ENCODE peak calls at places on chromosomes 5 and 9, in nine cellular contexts. S is BE2C; C is activated naive CD4-positive, alpha-beta T cell treated with anti-CD3 and anti-CD28 coated beads, Interleukin-2, amount 10 ng/mL, durations not matched to agents 7 days and 5 days; H is left kidney; E is NCI-H460; T is RWPE1; B is T-helper 2 cell; D is transverse colon; R is T1000. W is an unnamed sample.

GRCh38 chr9:129352157-129352870 is 174.3 kb upstream of the IER5L start:
- DNase-seq in R (no peak), H (peak), S (peak), B (no peak), D (no peak), E (no peak), C (peak), T (no peak), W (no peak)

GRCh38 chr5:173707392-173707791 is 90.9 kb upstream of the BOD1 start:
- DNase-seq in S (peak), T (peak), B (no peak), C (no peak), D (no peak), R (peak), H (no peak), E (no peak), W (peak)

GRCh38 chr9:98743329-98743728 is 34.6 kb upstream of the GABBR2 start:
- DNase-seq in E (no peak), S (no peak), C (no peak), D (no peak), T (no peak), R (no peak), H (no peak), B (no peak), W (no peak)

GRCh38 chr5:55427157-55427556 is 107.6 kb downstream of the PLPP1 start:
- DNase-seq in S (peak), E (no peak), B (no peak), H (no peak), C (no peak), R (no peak), T (no peak), D (no peak), W (no peak)

GRCh38 chr9:107973451-107973850 is 483.9 kb upstream of the KLF4 start:
- DNase-seq in B (no peak), R (no peak), S (no peak), H (no peak), E (no peak), T (no peak), C (no peak), D (no peak), W (no peak)

GRCh38 chr5:115471674-115472073 is 72.9 kb downstream of the FEM1C start:
- DNase-seq in E (no peak), C (no peak), S (no peak), H (no peak), D (no peak), T (no peak), B (no peak), R (no peak), W (peak)

GRCh38 chr9:5442400-5443011 is 4.8 kb upstream of the PLGRKT start:
- DNase-seq in B (no peak), S (no peak), E (peak), R (peak), C (peak), D (peak), H (peak), T (peak), W (peak)

GRCh38 chr9:129282308-129283211 is 104.5 kb upstream of the IER5L start:
- DNase-seq in S (no peak), B (no peak), D (peak), R (no peak), H (peak), T (no peak), C (no peak), E (no peak), W (no peak)

GRCh38 chr9:14170392-14170931 is 143.5 kb downstream of the NFIB start:
- DNase-seq in T (peak), H (no peak), R (no peak), S (no peak), D (no peak), B (no peak), E (no peak), C (no peak), W (no peak)

GRCh38 chr9:134759001-134759607 is 117.5 kb downstream of the COL5A1 start:
- DNase-seq in B (no peak), S (no peak), E (no peak), H (no peak), T (no peak), R (no peak), D (no peak), C (no peak), W (no peak)

GRCh38 chr5:151953833-151954232 is 29.2 kb upstream of the GLRA1 start:
- DNase-seq in C (no peak), B (no peak), D (no peak), E (no peak), R (no peak), S (no peak), H (no peak), T (no peak), W (no peak)

GRCh38 chr5:110064593-110065268 is 375.0 kb downstream of the MAN2A1 start:
- DNase-seq in H (no peak), B (no peak), T (no peak), S (no peak), R (no peak), D (no peak), C (no peak), E (no peak), W (no peak)

GRCh38 chr9:34408173-34408572 is 31.5 kb upstream of the MYORG start:
- DNase-seq in R (no peak), E (no peak), T (no peak), H (no peak), C (no peak), S (no peak), B (no peak), D (no peak), W (no peak)

GRCh38 chr5:134552301-134552700 is 26.8 kb downstream of the JADE2 start:
- DNase-seq in D (no peak), R (peak), T (peak), S (no peak), C (no peak), B (no peak), E (no peak), H (no peak), W (peak)

GRCh38 chr9:85522459-85523092 is 219.2 kb downstream of the AGTPBP1 start:
- DNase-seq in E (peak), C (peak), D (peak), T (peak), B (no peak), R (no peak), H (peak), S (peak), W (peak)

GRCh38 chr5:80722916-80723315 is 68.1 kb upstream of the DHFR start:
- DNase-seq in S (no peak), E (no peak), B (no peak), D (no peak), R (no peak), C (no peak), T (no peak), H (no peak), W (no peak)

GRCh38 chr9:715310-715709 is 126.2 kb upstream of the DMRT1 start:
- DNase-seq in T (no peak), B (no peak), E (no peak), D (no peak), C (no peak), R (no peak), H (peak), S (no peak), W (no peak)

GRCh38 chr5:96652769-96653455 is 9.3 kb upstream of the CAST start:
- DNase-seq in T (peak), E (no peak), R (peak), H (no peak), D (no peak), S (peak), B (no peak), C (no peak), W (peak)

GRCh38 chr5:179860301-179860700 is 1.7 kb upstream of the MRNIP start:
- DNase-seq in H (no peak), E (no peak), T (no peak), B (no peak), D (peak), R (no peak), C (peak), S (no peak), W (no peak)

GRCh38 chr9:126982215-126983002 is 67.8 kb downstream of the RALGPS1 start:
- DNase-seq in C (no peak), H (no peak), T (no peak), E (no peak), R (no peak), D (no peak), B (no peak), S (no peak), W (no peak)

GRCh38 chr5:156359452-156359851 is 32.5 kb downstream of the SGCD start:
- DNase-seq in R (no peak), B (no peak), T (no peak), D (no peak), S (no peak), C (no peak), E (no peak), H (no peak), W (no peak)

GRCh38 chr5:157308826-157309465 is 43.0 kb downstream of the CYFIP2 start:
- DNase-seq in E (no peak), H (no peak), C (no peak), D (no peak), R (no peak), S (no peak), B (no peak), T (peak), W (no peak)

GRCh38 chr5:29885595-29885994 is 1307.9 kb upstream of the CDH6 start:
- DNase-seq in S (no peak), R (no peak), E (no peak), D (no peak), B (no peak), H (no peak), T (no peak), C (no peak), W (no peak)

GRCh38 chr9:115694014-115694413 is 459.6 kb upstream of the PAPPA start:
- DNase-seq in B (no peak), D (peak), R (peak), H (no peak), E (peak), C (no peak), T (no peak), S (no peak), W (no peak)

GRCh38 chr9:87678650-87679355 is 47.1 kb upstream of the CTSL start:
- DNase-seq in D (peak), B (no peak), H (peak), E (peak), T (peak), R (peak), C (peak), S (peak), W (peak)

GRCh38 chr9:108565651-108566378 is 290.0 kb downstream of the ACTL7B start:
- DNase-seq in R (peak), E (peak), C (no peak), T (peak), D (peak), B (no peak), S (peak), H (peak), W (peak)

GRCh38 chr5:131611064-131611381 is 24.0 kb downstream of the RAPGEF6 start:
- DNase-seq in D (no peak), T (no peak), B (no peak), C (no peak), E (no peak), R (no peak), S (no peak), H (no peak), W (no peak)

GRCh38 chr9:99398241-99398640 is 176.2 kb downstream of the SEC61B start:
- DNase-seq in T (no peak), E (no peak), H (no peak), D (no peak), S (no peak), C (no peak), R (no peak), B (no peak), W (no peak)

GRCh38 chr5:36492998-36493655 is 113.3 kb upstream of the SLC1A3 start:
- DNase-seq in E (no peak), T (peak), S (no peak), R (no peak), C (no peak), H (no peak), D (no peak), B (no peak), W (no peak)

GRCh38 chr9:128151343-128152132 is 2.3 kb downstream of the LCN2 start:
- DNase-seq in T (no peak), S (peak), D (no peak), C (no peak), H (no peak), E (no peak), B (no peak), R (no peak), W (no peak)

GRCh38 chr5:1652873-1653707 is 129.3 kb upstream of the LPCAT1 start:
- DNase-seq in H (no peak), D (no peak), C (peak), T (no peak), E (no peak), B (no peak), S (no peak), R (no peak), W (no peak)

GRCh38 chr9:69900406-69900805 is 79.8 kb downstream of the CFAP95 start:
- DNase-seq in H (no peak), R (no peak), S (no peak), E (no peak), B (no peak), T (no peak), D (no peak), C (no peak), W (peak)